ENCODE peak calls at places on chromosomes 13 and 19, in five cellular contexts. N, G, W, R and Z are unnamed samples.

GRCh38 chr13:52348983-52349780 is 56.8 kb downstream of the THSD1 start:
- DNase-seq in R (no peak), W (no peak), N (no peak), G (no peak), Z (no peak)

GRCh38 chr19:3981736-3982681 is 3.3 kb downstream of the EEF2 start:
- DNase-seq in G (no peak), N (no peak), R (no peak), W (no peak), Z (no peak)

GRCh38 chr13:33743438-33744368 is 74.2 kb upstream of the RFC3 start:
- DNase-seq in R (no peak), G (no peak), N (no peak), W (no peak), Z (no peak)

GRCh38 chr19:22604571-22605274 is 29.4 kb upstream of the ZNF492 start:
- DNase-seq in R (no peak), G (no peak), W (no peak), N (no peak), Z (no peak)

GRCh38 chr13:100544866-100545683 is 43.5 kb downstream of the GGACT start:
- DNase-seq in R (no peak), G (no peak), N (no peak), W (peak), Z (no peak)

GRCh38 chr13:77492982-77493381 is 42.5 kb upstream of the SCEL start:
- DNase-seq in N (no peak), G (no peak), R (no peak), W (no peak), Z (no peak)

GRCh38 chr13:49571299-49572240 is 13.8 kb downstream of the RCBTB1 start:
- DNase-seq in G (no peak), W (no peak), R (no peak), N (no peak), Z (no peak)

GRCh38 chr19:7450243-7451223 is 38.3 kb downstream of the PEX11G start:
- DNase-seq in N (no peak), W (no peak), G (no peak), R (no peak), Z (no peak)

GRCh38 chr19:56987184-56987583 is 132.6 kb upstream of the USP29 start:
- DNase-seq in G (no peak), N (no peak), R (no peak), W (no peak), Z (no peak)

GRCh38 chr13:59447846-59448620 is 715.7 kb downstream of the DIAPH3 start:
- DNase-seq in R (no peak), W (no peak), N (no peak), G (no peak), Z (no peak)

GRCh38 chr13:80040219-80040976 is 300.5 kb downstream of the SPRY2 start:
- DNase-seq in W (no peak), G (no peak), N (no peak), R (no peak), Z (no peak)

GRCh38 chr19:11204943-11205349 is 7.6 kb upstream of the KANK2 start:
- DNase-seq in N (no peak), R (no peak), W (peak), G (no peak), Z (no peak)

GRCh38 chr13:40149611-40150283 is 494.3 kb downstream of the COG6 start:
- DNase-seq in R (no peak), W (no peak), N (no peak), G (no peak), Z (no peak)

GRCh38 chr13:45331981-45332830 is 8.8 kb downstream of the TPT1 start:
- DNase-seq in G (no peak), N (no peak), R (no peak), W (no peak), Z (no peak)

GRCh38 chr19:34676697-34677385 is at the start of gene SCGB2B2:
- DNase-seq in N (no peak), R (no peak), G (no peak), W (no peak), Z (peak)

GRCh38 chr19:50829801-50830200 is 3.6 kb downstream of the KLK15 start:
- DNase-seq in R (no peak), G (no peak), W (no peak), N (no peak), Z (no peak)

GRCh38 chr19:50476943-50477264 is 256 bp upstream of the GARIN5A start:
- DNase-seq in R (no peak), N (no peak), W (no peak), G (no peak), Z (no peak)

GRCh38 chr19:35710784-35711723 is 6.7 kb downstream of the ZBTB32 start:
- DNase-seq in W (no peak), R (no peak), N (no peak), G (no peak), Z (no peak)

GRCh38 chr19:42216653-42217521 is 590 bp downstream of the DEDD2 start:
- DNase-seq in N (peak), G (peak), W (peak), R (no peak), Z (no peak)

GRCh38 chr13:94708971-94709614 is 3.3 kb downstream of the SOX21 start:
- DNase-seq in W (no peak), R (no peak), N (no peak), G (no peak), Z (no peak)

GRCh38 chr13:94711561-94712286 is 621 bp downstream of the SOX21 start:
- DNase-seq in N (peak), G (peak), R (no peak), W (no peak), Z (no peak)

GRCh38 chr13:94712287-94712811 is at the start of gene SOX21:
- DNase-seq in W (no peak), G (peak), N (peak), R (no peak), Z (no peak)

GRCh38 chr13:94710081-94710809 is 2.1 kb downstream of the SOX21 start:
- DNase-seq in N (no peak), W (no peak), R (no peak), G (no peak), Z (no peak)

DNA sequence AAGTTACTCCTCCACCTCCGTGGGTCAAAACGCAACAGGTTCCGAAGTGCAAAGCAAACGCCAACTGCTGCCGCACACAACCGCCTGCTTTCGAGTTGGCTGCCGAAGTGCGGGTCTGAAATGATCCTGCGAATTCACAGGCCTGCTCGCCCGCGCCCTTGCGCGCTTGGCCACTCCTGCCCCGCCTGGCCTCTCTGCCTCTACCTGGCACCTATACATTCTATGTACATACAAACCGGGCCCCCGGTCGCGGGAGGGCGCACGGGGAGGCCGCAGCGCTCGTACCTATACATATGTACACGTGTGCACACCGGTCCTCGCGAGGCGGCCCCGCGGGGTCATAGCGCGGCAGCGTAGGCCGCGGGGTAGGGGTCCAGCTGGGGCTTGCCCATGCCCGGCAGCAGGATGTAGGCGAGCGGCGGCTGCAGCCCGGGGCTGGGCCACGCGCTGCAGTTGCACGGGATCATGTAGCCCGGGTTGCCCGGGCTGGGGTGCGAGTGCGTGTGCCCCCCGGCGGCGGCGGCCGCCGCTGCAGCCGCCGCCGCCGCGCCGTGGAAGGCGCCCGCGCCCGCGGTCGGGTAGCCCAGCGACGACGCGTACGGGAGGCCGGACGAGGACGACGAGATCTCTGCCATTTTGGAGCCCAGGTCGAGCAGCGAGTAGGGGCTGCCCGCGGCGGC is 1.3 kb downstream of the SOX21 start:
- DNase-seq in G (peak), N (peak), W (no peak), R (no peak), Z (no peak)
- TF ChIP-seq CTCF in G (no peak), N (no peak), W (no peak), R (no peak), Z (no peak)

DNA sequence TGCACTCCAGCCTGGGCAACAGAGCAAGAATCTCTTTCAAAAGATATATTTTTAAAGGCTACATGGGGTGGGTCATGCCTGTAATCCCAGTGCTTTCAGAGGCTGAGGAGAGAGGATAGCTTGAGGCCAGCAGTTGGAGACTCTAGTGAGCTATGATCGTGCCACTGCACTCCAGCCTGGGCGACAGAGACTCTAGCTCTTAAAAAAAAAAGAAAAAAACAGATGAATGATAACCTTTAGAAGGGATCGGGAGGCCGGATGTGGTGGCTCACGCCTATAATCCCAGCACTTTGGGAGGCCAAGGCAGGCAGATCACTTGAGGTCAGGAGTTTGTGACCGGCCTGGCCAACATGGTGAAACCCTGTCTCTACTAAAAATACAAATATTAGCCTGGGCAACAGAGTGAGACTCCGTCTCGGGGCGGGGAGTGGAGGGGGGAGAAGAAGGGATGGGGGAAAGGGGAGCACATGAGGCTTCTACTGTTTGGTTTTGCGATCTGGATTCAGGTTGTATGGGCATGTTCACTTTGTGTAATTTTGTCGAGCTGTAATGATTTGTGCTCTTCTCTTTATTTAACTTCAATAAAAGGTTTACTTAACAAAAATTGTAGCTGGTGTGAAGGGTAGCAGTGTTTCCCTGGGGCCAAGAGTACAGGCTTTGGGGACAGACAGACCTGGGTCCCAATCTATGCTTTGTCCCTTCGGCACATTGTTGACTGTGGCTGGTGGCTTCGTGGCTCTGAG is 1.1 kb upstream of the PSMC4 start:
- DNase-seq in R (no peak), W (no peak), N (peak), G (no peak), Z (no peak)
- TF ChIP-seq CTCF in R (no peak), W (no peak), N (no peak), G (no peak), Z (no peak)

GRCh38 chr19:48784527-48784926 is 26.3 kb downstream of the BCAT2 start:
- DNase-seq in N (no peak), G (no peak), W (no peak), R (no peak), Z (no peak)
- TF ChIP-seq CTCF in N (no peak), G (no peak), W (peak), R (no peak), Z (no peak)

GRCh38 chr19:38862321-38863059 is 12.7 kb upstream of the HNRNPL start:
- DNase-seq in W (no peak), R (no peak), G (no peak), N (no peak), Z (no peak)
- TF ChIP-seq CTCF in W (no peak), R (no peak), G (no peak), N (no peak), Z (no peak)

GRCh38 chr13:86741762-86742285 is 929.3 kb upstream of the SLITRK5 start:
- DNase-seq in R (no peak), N (no peak), W (no peak), G (no peak), Z (no peak)
- TF ChIP-seq CTCF in R (no peak), N (no peak), W (no peak), G (no peak), Z (no peak)

GRCh38 chr13:62502606-62503005 is 1087.0 kb upstream of the PCDH20 start:
- DNase-seq in W (no peak), N (no peak), R (no peak), G (no peak), Z (no peak)
- TF ChIP-seq CTCF in W (no peak), N (no peak), R (no peak), G (no peak), Z (no peak)